ENCODE peak calls at places on chromosomes 16 and 17, in four cellular contexts. Y is activated CD4-positive, alpha-beta T cell treated with anti-CD3 and anti-CD28 coated beads, Interleukin-2, amount 50 U/mL, for 48 hours; N is HFF-Myc; I is AML-193. R is an unnamed sample.
A peak's percentile ranks its signal among the peaks of the same experiment; 100 is the strongest.

GRCh38 chr17:79169861-79170260 is 95.2 kb downstream of the ENGASE start:
- DNase-seq in Y (no peak), N (no peak), I (no peak), R (no peak)

GRCh38 chr16:56460101-56460500 is 8.7 kb downstream of the OGFOD1 start:
- DNase-seq in Y (no peak), N (no peak), I (no peak), R (no peak)

GRCh38 chr16:54277845-54278703 is 8.5 kb downstream of the IRX3 start:
- DNase-seq in Y (no peak), N (no peak), I (no peak), R (no peak)

GRCh38 chr16:87324411-87325275 is 7.5 kb upstream of the C16orf95 start:
- DNase-seq in Y (peak; percentile 49), N (no peak), I (peak; percentile 1), R (no peak)

GRCh38 chr16:14309906-14310305 is 238.8 kb downstream of the MRTFB start:
- DNase-seq in Y (peak; percentile 23), N (no peak), I (no peak), R (no peak)

GRCh38 chr17:48016112-48016511 is 21.5 kb downstream of the COPZ2 start:
- DNase-seq in Y (no peak), N (no peak), I (no peak), R (no peak)

GRCh38 chr17:55649935-55650597 is 72.6 kb downstream of the TMEM100 start:
- DNase-seq in Y (no peak), N (no peak), I (no peak), R (no peak)

GRCh38 chr17:46764709-46765401 is 53.6 kb downstream of the WNT3 start:
- DNase-seq in Y (no peak), N (peak; percentile 48), I (peak; percentile 56), R (no peak)

GRCh38 chr17:42233148-42233547 is 38.9 kb upstream of the GHDC start:
- DNase-seq in Y (no peak), N (no peak), I (no peak), R (no peak)

GRCh38 chr16:2520784-2521577 is 810 bp downstream of the AMDHD2 start:
- DNase-seq in Y (peak; percentile 41), N (no peak), I (no peak), R (no peak)

GRCh38 chr17:43338886-43339516 is 59.8 kb upstream of the ARL4D start:
- DNase-seq in Y (peak; percentile 77), N (no peak), I (peak; percentile 60), R (peak; percentile 78)

GRCh38 chr16:50395763-50396710 is 27.2 kb upstream of the BRD7 start:
- DNase-seq in Y (no peak), N (no peak), I (no peak), R (no peak)